ENCODE peak calls at places on chromosomes 11 and 22, in seven cellular contexts. P is heart right ventricle; F is aorta; R is NCI-H1092 treated with DMSO at 0.1 percent for 48 hours; U is germinal center; H is NCI-H1694; Z is activated naive CD4-positive, alpha-beta T cell. L is an unnamed sample.

GRCh38 chr11:36478700-36479329 is 31.3 kb downstream of the TRAF6 start:
- DNase-seq in P (no peak), F (no peak), R (peak), U (no peak), H (peak), Z (no peak), L (peak)

GRCh38 chr11:119952441-119952840 is 185.5 kb downstream of the TRIM29 start:
- DNase-seq in P (no peak), F (no peak), R (no peak), U (no peak), H (no peak), Z (no peak), L (no peak)

GRCh38 chr11:33636104-33636503 is 64.5 kb downstream of the C11orf91 start:
- DNase-seq in P (no peak), F (no peak), R (no peak), U (no peak), H (no peak), Z (no peak), L (peak)

GRCh38 chr22:22941831-22942510 is 54.4 kb downstream of the IGLL5 start:
- DNase-seq in P (no peak), F (no peak), R (no peak), U (no peak), H (no peak), Z (no peak), L (no peak)

GRCh38 chr11:117986981-117987495 is 844 bp downstream of the IL10RA start:
- DNase-seq in P (no peak), F (no peak), R (no peak), U (peak), H (no peak), Z (peak), L (peak)

GRCh38 chr22:27397948-27398330 is 403.6 kb downstream of the MN1 start:
- DNase-seq in P (peak), F (peak), R (no peak), U (no peak), H (no peak), Z (no peak), L (no peak)

GRCh38 chr11:102158151-102158734 is 48.0 kb downstream of the YAP1 start:
- DNase-seq in P (no peak), F (no peak), R (no peak), U (no peak), H (no peak), Z (no peak), L (no peak)

GRCh38 chr11:120574881-120575280 is 63.3 kb downstream of the GRIK4 start:
- DNase-seq in P (no peak), F (no peak), R (no peak), U (no peak), H (no peak), Z (no peak), L (no peak)

GRCh38 chr11:4181780-4182721 is 87.5 kb downstream of the RRM1 start:
- DNase-seq in P (peak), F (peak), R (peak), U (peak), H (peak), Z (no peak), L (peak)

GRCh38 chr11:128621491-128622136 is 34.3 kb upstream of the ETS1 start:
- DNase-seq in P (no peak), F (no peak), R (no peak), U (no peak), H (no peak), Z (no peak), L (peak)

GRCh38 chr22:45834241-45834640 is 142.7 kb downstream of the WNT7B start:
- DNase-seq in P (no peak), F (no peak), R (no peak), U (no peak), H (no peak), Z (no peak), L (no peak)

GRCh38 chr11:116540645-116541044 is 232.1 kb downstream of the BUD13 start:
- DNase-seq in P (no peak), F (no peak), R (no peak), U (no peak), H (no peak), Z (no peak), L (no peak)

GRCh38 chr11:2761131-2762030 is 61.6 kb upstream of the KCNQ1OT1 start:
- DNase-seq in P (no peak), F (peak), R (no peak), U (no peak), H (no peak), Z (no peak), L (no peak)

GRCh38 chr11:19864141-19865120 is 151.8 kb downstream of the NAV2 start:
- DNase-seq in P (no peak), F (no peak), R (no peak), U (no peak), H (peak), Z (no peak), L (no peak)

L was measured in NB4.